ENCODE peak calls at places on chromosomes 7 and 10, in five cellular contexts. T, D, N, C and M are unnamed samples. For H3K4me1, the result is how much of the 10 kb centered on the place peaks cover.

GRCh38 chr10:98485959-98486358 is 39.2 kb upstream of the HPS1 start:
- ATAC-seq in T (no peak), D (no peak), N (no peak), C (no peak), M (no peak)

GRCh38 chr7:8152489-8153192 is 109.3 kb downstream of the ICA1 start:
- ATAC-seq in D (no peak), C (no peak), N (peak), T (no peak), M (peak)

GRCh38 chr10:126969310-126969709 is 64.1 kb downstream of the DOCK1 start:
- ATAC-seq in N (no peak), D (no peak), T (no peak), C (peak), M (no peak)

GRCh38 chr10:18400911-18401260 is 250.5 kb downstream of the NSUN6 start:
- ATAC-seq in D (peak), C (no peak), N (peak), T (peak), M (no peak)

GRCh38 chr10:81569488-81569887 is 305.5 kb upstream of the NRG3 start:
- ATAC-seq in T (no peak), D (no peak), C (no peak), N (peak), M (no peak)

GRCh38 chr7:150311711-150312110 is 11.4 kb upstream of the LRRC61 start:
- ATAC-seq in D (no peak), C (no peak), T (no peak), N (no peak), M (no peak)

GRCh38 chr10:81848514-81848913 is 26.5 kb upstream of the NRG3 start:
- ATAC-seq in C (no peak), T (no peak), N (no peak), D (peak), M (no peak)

GRCh38 chr7:132745510-132745909 is 169.2 kb upstream of the PLXNA4 start:
- ATAC-seq in N (no peak), D (no peak), T (no peak), C (no peak), M (no peak)

GRCh38 chr7:105426606-105427146 is 38.0 kb upstream of the SRPK2 start:
- ATAC-seq in N (no peak), T (no peak), D (no peak), C (no peak), M (no peak)

GRCh38 chr10:6721480-6721879 is 141.4 kb upstream of the PRKCQ start:
- ATAC-seq in T (no peak), C (peak), D (no peak), N (peak), M (peak)

GRCh38 chr10:62058476-62058875 is 157.0 kb downstream of the ARID5B start:
- ATAC-seq in T (no peak), D (no peak), N (no peak), C (no peak), M (no peak)

GRCh38 chr7:25758559-25758958 is 393.4 kb upstream of the NFE2L3 start:
- ATAC-seq in D (no peak), T (no peak), N (no peak), C (no peak), M (no peak)

GRCh38 chr10:110618206-110618605 is 25.9 kb upstream of the RBM20 start:
- ATAC-seq in N (no peak), C (no peak), T (no peak), D (no peak), M (no peak)

GRCh38 chr7:77697535-77697831 is 1.2 kb downstream of the RSBN1L start:
- ATAC-seq in C (no peak), T (peak), N (peak), D (peak), M (peak)

GRCh38 chr10:49220679-49221078 is 32.5 kb upstream of the TMEM273 start:
- ATAC-seq in N (no peak), C (no peak), T (no peak), D (no peak), M (no peak)

GRCh38 chr10:10605551-10606081 is 412.1 kb upstream of the CELF2 start:
- ATAC-seq in C (no peak), D (no peak), T (no peak), N (peak), M (peak)
- TF ChIP-seq POLR2AphosphoS5 in C (no peak), D (no peak), T (no peak), N (no peak), M (peak)

GRCh38 chr7:74173491-74173865 is 678 bp upstream of the EIF4H start:
- ATAC-seq in D (peak), T (peak), N (no peak), C (no peak), M (no peak)
- H3K4me1 ChIP-seq in D (under half), T (half or more), N (under half), C (half or more), M (under half)

GRCh38 chr10:124106241-124106905 is 13.0 kb upstream of the CHST15 start:
- ATAC-seq in D (peak), N (peak), T (no peak), C (peak), M (peak)
- H3K4me3 ChIP-seq in D (peak), N (no peak), T (no peak), C (peak), M (no peak)

GRCh38 chr10:119111968-119112515 is 8.1 kb downstream of the DENND10 start:
- ATAC-seq in D (no peak), C (no peak), N (no peak), T (no peak), M (no peak)

GRCh38 chr10:119115921-119116320 is 12.0 kb downstream of the DENND10 start:
- ATAC-seq in T (no peak), N (no peak), D (no peak), C (no peak), M (no peak)

GRCh38 chr10:119118231-119118630 is 14.3 kb downstream of the DENND10 start:
- ATAC-seq in T (no peak), D (no peak), C (no peak), N (no peak), M (no peak)

GRCh38 chr10:119116326-119116951 is 12.5 kb downstream of the DENND10 start:
- ATAC-seq in N (no peak), T (no peak), C (no peak), D (no peak), M (no peak)

DNA sequence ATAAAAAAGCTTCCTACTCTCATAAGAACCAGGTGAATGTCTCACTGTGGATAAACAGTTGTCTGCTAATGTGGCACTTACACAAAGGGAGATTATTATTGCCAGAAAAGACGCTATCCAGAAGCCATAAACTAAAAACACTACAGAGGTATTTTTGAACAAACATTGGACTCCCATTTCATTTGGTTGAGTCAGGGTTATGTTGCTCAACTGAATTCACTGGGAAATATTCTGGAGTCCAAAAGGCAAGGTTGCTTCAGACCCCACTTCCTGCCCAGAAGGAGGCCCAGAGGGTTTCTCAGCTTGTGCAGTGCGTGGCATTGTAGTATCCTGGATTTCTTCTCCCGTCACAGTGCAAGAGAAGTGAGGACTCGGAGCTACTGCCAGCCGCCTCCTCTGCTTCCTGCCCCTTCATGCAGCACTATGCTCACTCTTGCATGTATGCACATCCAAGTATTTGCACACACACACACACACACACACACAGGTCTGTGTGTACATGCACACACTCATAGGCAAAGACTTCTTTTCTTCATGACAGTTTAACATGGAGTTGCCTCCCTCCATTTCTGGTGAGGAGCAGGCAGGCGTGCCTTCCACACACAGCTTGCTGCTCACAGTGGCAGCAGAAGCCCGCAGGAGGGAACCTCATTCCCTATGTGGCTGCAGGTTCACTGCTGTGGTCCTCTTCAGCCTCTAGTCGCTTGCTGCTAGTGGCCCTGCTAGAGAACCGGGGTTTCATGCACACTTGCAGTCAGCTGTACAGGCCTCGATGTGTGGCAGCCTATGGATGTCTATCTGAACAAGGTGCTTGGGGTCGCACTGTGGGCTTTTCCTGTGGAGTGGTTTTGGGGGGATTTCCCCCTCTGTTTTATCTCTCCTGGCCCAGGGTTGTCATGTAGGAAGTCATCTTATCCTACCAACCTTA is 10.2 kb downstream of the DENND10 start:
- ATAC-seq in N (no peak), C (no peak), T (peak), D (no peak), M (peak)
- TF ChIP-seq POLR2AphosphoS5 in N (no peak), C (no peak), T (peak), D (no peak), M (peak)

GRCh38 chr7:128938524-128939074 is 872 bp downstream of the IRF5 start:
- ATAC-seq in T (peak), N (peak), C (peak), D (peak), M (peak)
- H3K4me1 ChIP-seq in T (half or more), N (under half), C (under half), D (half or more), M (under half)

DNA sequence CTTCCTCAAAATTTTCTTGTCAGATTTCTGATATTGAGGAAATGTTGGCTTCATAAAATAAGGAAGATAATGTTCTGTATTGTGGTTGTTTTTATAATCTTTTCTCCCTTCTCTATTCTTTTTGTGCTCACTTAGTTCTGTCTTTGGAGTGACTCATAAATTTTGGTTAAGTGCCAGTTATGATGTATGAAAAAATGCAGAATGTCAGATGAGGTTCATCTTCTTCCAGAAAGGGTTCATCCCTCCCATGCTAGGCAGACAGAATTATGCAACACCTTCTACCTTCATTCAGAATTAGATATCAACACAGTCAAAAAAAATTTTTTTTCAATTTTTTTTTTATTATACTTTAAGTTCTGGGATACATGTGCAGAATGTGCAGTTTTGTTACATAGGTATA is 36.6 kb upstream of the CYP2C19 start:
- ATAC-seq in D (no peak), N (no peak), T (no peak), C (no peak), M (no peak)
- H3K4me3 ChIP-seq in D (no peak), N (no peak), T (no peak), C (no peak), M (no peak)